ENCODE peak calls at places on chromosomes 6 and 20, in four cellular contexts. One of them, this sample, is unnamed.
A peak's percentile ranks its signal among the peaks of the same experiment; 100 is the strongest.

GRCh38 chr6:21742238-21742660 is 148.7 kb downstream of the SOX4 start:
- DNase-seq in HL-60: no peak
- DNase-seq in A549: peak; percentile 21
- DNase-seq in HepG2: no peak
- DNase-seq in this sample: peak; percentile 51

GRCh38 chr6:130158061-130158460 is 64.7 kb downstream of the SAMD3 start:
- DNase-seq in HL-60: no peak
- DNase-seq in A549: no peak
- DNase-seq in HepG2: no peak
- DNase-seq in this sample: no peak

GRCh38 chr6:75266716-75267291 is 17.8 kb downstream of the TMEM30A start:
- DNase-seq in HL-60: no peak
- DNase-seq in A549: peak; percentile 32
- DNase-seq in HepG2: peak; percentile 42
- DNase-seq in this sample: peak; percentile 71

GRCh38 chr6:165055231-165055630 is 254.2 kb downstream of the C6orf118 start:
- DNase-seq in HL-60: no peak
- DNase-seq in A549: no peak
- DNase-seq in HepG2: no peak
- DNase-seq in this sample: no peak

GRCh38 chr6:401239-401993 is 9.9 kb downstream of the IRF4 start:
- DNase-seq in HL-60: no peak
- DNase-seq in A549: no peak
- DNase-seq in HepG2: no peak
- DNase-seq in this sample: no peak

GRCh38 chr6:14001329-14002012 is 76.7 kb downstream of the RNF182 start:
- DNase-seq in HL-60: no peak
- DNase-seq in A549: peak; percentile 67
- DNase-seq in HepG2: peak; percentile 19
- DNase-seq in this sample: no peak

GRCh38 chr6:85403331-85404015 is 46.4 kb upstream of the NT5E start:
- DNase-seq in HL-60: no peak
- DNase-seq in A549: no peak
- DNase-seq in HepG2: no peak
- DNase-seq in this sample: peak; percentile 61

GRCh38 chr6:39882567-39882953 is 51.7 kb downstream of the MOCS1 start:
- DNase-seq in HL-60: no peak
- DNase-seq in A549: no peak
- DNase-seq in HepG2: peak; percentile 58
- DNase-seq in this sample: peak; percentile 17

DNA sequence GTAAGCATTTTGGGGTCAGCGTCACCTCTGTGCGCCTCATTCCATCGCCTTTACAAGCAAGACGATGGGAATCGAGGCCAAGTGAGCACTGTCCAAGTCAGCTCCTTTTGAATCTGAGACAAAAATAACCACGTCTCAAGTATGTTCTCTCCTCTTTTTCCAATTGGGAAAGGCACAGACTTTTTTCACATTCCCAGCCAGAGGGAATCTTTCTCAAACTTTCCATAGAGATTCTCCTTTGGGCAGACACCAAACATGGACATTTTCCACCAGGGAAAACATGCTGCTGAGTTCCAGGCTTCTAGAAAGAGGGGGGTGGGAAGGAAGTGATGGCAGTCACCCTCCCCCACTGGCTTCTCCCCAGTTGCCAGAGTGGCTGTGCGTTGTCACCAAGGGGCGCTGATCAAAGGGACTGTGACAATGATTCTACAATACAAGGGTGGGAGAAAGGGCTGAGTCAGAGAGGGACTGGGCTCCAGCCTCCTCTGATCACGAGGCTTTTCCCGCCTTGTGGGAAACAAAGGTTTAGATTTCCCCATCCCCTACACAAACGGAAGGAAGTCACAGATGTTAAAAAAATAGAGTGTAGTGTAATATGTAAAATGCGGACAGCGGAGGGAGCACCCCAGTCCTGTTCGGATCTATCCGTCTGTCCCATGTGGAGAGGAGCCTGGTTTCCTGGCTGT is 281.9 kb upstream of the RNF24 start:
- DNase-seq in HL-60: peak; percentile 55
- DNase-seq in A549: no peak
- DNase-seq in HepG2: peak; percentile 43
- DNase-seq in this sample: peak; percentile 21
- TF ChIP-seq REST in HL-60: no peak
- TF ChIP-seq REST in A549: no peak
- TF ChIP-seq REST in HepG2: no peak
- TF ChIP-seq REST in this sample: no peak

GRCh38 chr6:11845664-11846577 is 67.3 kb upstream of the ADTRP start:
- DNase-seq in HL-60: no peak
- DNase-seq in A549: no peak
- DNase-seq in HepG2: no peak
- DNase-seq in this sample: no peak
- TF ChIP-seq REST in HL-60: no peak
- TF ChIP-seq REST in A549: no peak
- TF ChIP-seq REST in HepG2: no peak
- TF ChIP-seq REST in this sample: no peak

GRCh38 chr6:48813821-48814220 is 649.2 kb downstream of the MMUT start:
- DNase-seq in HL-60: no peak
- DNase-seq in A549: no peak
- DNase-seq in HepG2: no peak
- DNase-seq in this sample: no peak
- TF ChIP-seq REST in HL-60: no peak
- TF ChIP-seq REST in A549: no peak
- TF ChIP-seq REST in HepG2: no peak
- TF ChIP-seq REST in this sample: no peak

GRCh38 chr20:38870733-38871559 is 55.3 kb upstream of the FAM83D start:
- DNase-seq in HL-60: no peak
- DNase-seq in A549: peak; percentile 49
- DNase-seq in HepG2: no peak
- DNase-seq in this sample: peak; percentile 42
- TF ChIP-seq REST in HL-60: no peak
- TF ChIP-seq REST in A549: no peak
- TF ChIP-seq REST in HepG2: no peak
- TF ChIP-seq REST in this sample: no peak

DNA sequence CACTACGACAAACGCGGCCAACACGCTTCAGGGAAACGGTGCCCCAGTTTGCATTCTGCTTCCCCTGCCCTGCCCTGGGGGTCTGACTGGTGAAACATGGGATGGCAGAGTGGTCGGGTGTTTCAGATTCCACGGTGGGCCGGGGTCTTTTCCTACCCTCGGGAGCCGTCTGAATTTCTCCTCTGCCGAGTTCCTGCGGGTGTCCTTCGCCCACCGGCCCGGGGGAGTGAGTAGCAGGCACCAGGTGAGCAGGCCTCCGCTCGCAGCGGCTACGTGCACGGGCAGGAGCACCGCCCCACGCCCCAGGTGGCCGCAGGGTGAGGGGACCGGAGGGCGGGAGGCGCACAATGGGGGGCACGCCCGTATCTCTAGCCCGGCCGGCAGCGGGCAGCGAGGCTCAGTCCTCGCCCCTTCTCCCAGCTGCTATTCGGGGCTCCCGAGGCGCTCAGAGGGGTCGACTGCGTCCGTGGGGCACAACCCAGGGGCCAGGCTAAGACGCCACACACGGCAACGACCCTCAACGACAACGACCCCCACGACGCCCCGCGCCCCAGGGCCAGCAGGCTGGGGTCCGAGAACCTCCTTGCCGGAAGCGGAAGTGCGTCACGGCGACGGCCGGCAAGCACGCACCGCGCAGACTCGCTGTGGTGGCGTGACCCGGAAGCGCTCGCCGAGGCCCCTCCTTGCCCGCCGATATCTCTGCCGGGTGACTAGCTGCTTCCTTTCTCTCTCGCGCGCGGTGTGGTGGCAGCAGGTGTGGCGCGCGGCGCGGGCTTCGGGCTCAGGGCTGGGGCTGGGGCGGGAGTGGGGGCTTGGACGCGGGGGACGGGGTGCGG is at the start of gene RPS21:
- DNase-seq in HL-60: peak; percentile 93
- DNase-seq in A549: no peak
- DNase-seq in HepG2: peak; percentile 92
- DNase-seq in this sample: peak; percentile 94
- TF ChIP-seq REST in HL-60: peak; percentile 11
- TF ChIP-seq REST in A549: no peak
- TF ChIP-seq REST in HepG2: no peak
- TF ChIP-seq REST in this sample: no peak